ENCODE peak calls at places on chromosomes 12 and 14, in nine cellular contexts. H is NCI-H2081; Q is stimulated activated CD8-positive, alpha-beta memory T cell treated with anti-CD3 and anti-CD28 coated beads, Interleukin-2, amount 100 ng/mL, for 48 hours; Y is A172; O is stimulated activated CD4-positive, alpha-beta T cell treated with anti-CD3 and anti-CD28 coated beads, Interleukin-15, amount 100 ng/mL, for 1 hour; D is mucosa of descending colon; F is WTC11; G is T-helper 9 cell; R is HTR-8/SVneo. K is an unnamed sample.

GRCh38 chr14:84029246-84029645 is 1500.7 kb upstream of the FLRT2 start:
- DNase-seq in H (no peak), Q (no peak), Y (no peak), O (no peak), D (no peak), F (no peak), G (no peak), R (no peak), K (no peak)

GRCh38 chr14:86430807-86431206 is 900.9 kb downstream of the FLRT2 start:
- DNase-seq in H (no peak), Q (no peak), Y (no peak), O (no peak), D (no peak), F (no peak), G (no peak), R (no peak), K (no peak)

GRCh38 chr12:49049566-49050224 is 10.9 kb downstream of the KMT2D start:
- DNase-seq in H (no peak), Q (no peak), Y (peak), O (no peak), D (no peak), F (no peak), G (no peak), R (peak), K (no peak)

GRCh38 chr12:125683748-125684381 is 618.6 kb downstream of the AACS start:
- DNase-seq in H (no peak), Q (peak), Y (no peak), O (no peak), D (peak), F (peak), G (no peak), R (no peak), K (no peak)

GRCh38 chr12:19390208-19390607 is 49.1 kb upstream of the AEBP2 start:
- DNase-seq in H (no peak), Q (no peak), Y (no peak), O (no peak), D (no peak), F (no peak), G (no peak), R (no peak), K (no peak)

GRCh38 chr12:116933512-116934246 is 22.9 kb downstream of the FBXW8 start:
- DNase-seq in H (no peak), Q (no peak), Y (no peak), O (no peak), D (no peak), F (no peak), G (no peak), R (no peak), K (no peak)

GRCh38 chr14:45201908-45202307 is 51.1 kb downstream of the MIS18BP1 start:
- DNase-seq in H (no peak), Q (no peak), Y (no peak), O (no peak), D (no peak), F (peak), G (no peak), R (peak), K (peak)

GRCh38 chr14:61992139-61992538 is 229.9 kb downstream of the SNAPC1 start:
- DNase-seq in H (no peak), Q (no peak), Y (no peak), O (no peak), D (peak), F (no peak), G (no peak), R (no peak), K (no peak)

GRCh38 chr12:90631581-90631980 is 323.4 kb downstream of the CCER1 start:
- DNase-seq in H (no peak), Q (no peak), Y (no peak), O (no peak), D (no peak), F (no peak), G (no peak), R (no peak), K (no peak)

GRCh38 chr14:105061428-105062047 is 3.7 kb downstream of the GPR132 start:
- DNase-seq in H (no peak), Q (peak), Y (no peak), O (peak), D (peak), F (no peak), G (peak), R (no peak), K (no peak)

GRCh38 chr14:96260341-96260821 is 4.4 kb downstream of the BDKRB1 start:
- DNase-seq in H (no peak), Q (no peak), Y (no peak), O (no peak), D (no peak), F (no peak), G (no peak), R (no peak), K (no peak)

GRCh38 chr12:108861878-108862587 is 4.7 kb upstream of the SSH1 start:
- DNase-seq in H (no peak), Q (no peak), Y (no peak), O (no peak), D (peak), F (no peak), G (no peak), R (no peak), K (peak)

GRCh38 chr12:46472893-46473633 is 100.5 kb upstream of the SLC38A2 start:
- DNase-seq in H (peak), Q (no peak), Y (peak), O (no peak), D (peak), F (no peak), G (no peak), R (peak), K (peak)

GRCh38 chr14:32509632-32510187 is 180.6 kb downstream of the AKAP6 start:
- DNase-seq in H (no peak), Q (no peak), Y (peak), O (no peak), D (peak), F (no peak), G (no peak), R (peak), K (no peak)

GRCh38 chr12:76391461-76391860 is 43.2 kb upstream of the BBS10 start:
- DNase-seq in H (no peak), Q (no peak), Y (no peak), O (no peak), D (no peak), F (no peak), G (no peak), R (no peak), K (no peak)

GRCh38 chr12:11227373-11227772 is 40.6 kb upstream of the TAS2R42 start:
- DNase-seq in H (no peak), Q (no peak), Y (no peak), O (no peak), D (no peak), F (no peak), G (no peak), R (no peak), K (no peak)

GRCh38 chr12:57095440-57095839 is 6.5 kb downstream of the NAB2 start:
- DNase-seq in H (no peak), Q (no peak), Y (no peak), O (no peak), D (no peak), F (no peak), G (no peak), R (no peak), K (no peak)

GRCh38 chr14:98924046-98924445 is 348.0 kb downstream of the BCL11B start:
- DNase-seq in H (no peak), Q (no peak), Y (no peak), O (no peak), D (no peak), F (no peak), G (no peak), R (no peak), K (no peak)

GRCh38 chr12:83408841-83409240 is 722.1 kb downstream of the TMTC2 start:
- DNase-seq in H (no peak), Q (no peak), Y (peak), O (no peak), D (no peak), F (no peak), G (no peak), R (no peak), K (no peak)

K was measured in OCI-M1.